ENCODE peak calls at places on chromosomes 7 and 10, in nine cellular contexts. One of them, this sample, is unnamed.

GRCh38 chr10:99339077-99339476 is 9.9 kb downstream of the CNNM1 start:
- DNase-seq in right lobe of liver: no peak
- DNase-seq in fibroblast of the aortic adventitia: no peak
- DNase-seq in pancreas: no peak
- DNase-seq in cardiac fibroblast: peak
- DNase-seq in BE2C: no peak
- DNase-seq in astrocyte of the spinal cord: peak
- DNase-seq in Peyer's patch: no peak
- DNase-seq in GM23338: no peak
- DNase-seq in this sample: peak

GRCh38 chr7:45252857-45253256 is 95.3 kb downstream of the RAMP3 start:
- DNase-seq in BE2C: no peak
- DNase-seq in pancreas: no peak
- DNase-seq in right lobe of liver: no peak
- DNase-seq in fibroblast of the aortic adventitia: no peak
- DNase-seq in Peyer's patch: no peak
- DNase-seq in astrocyte of the spinal cord: no peak
- DNase-seq in cardiac fibroblast: no peak
- DNase-seq in GM23338: no peak
- DNase-seq in this sample: no peak

GRCh38 chr7:40239755-40240303 is 105.0 kb downstream of the SUGCT start:
- DNase-seq in astrocyte of the spinal cord: no peak
- DNase-seq in GM23338: no peak
- DNase-seq in cardiac fibroblast: no peak
- DNase-seq in Peyer's patch: no peak
- DNase-seq in fibroblast of the aortic adventitia: no peak
- DNase-seq in pancreas: no peak
- DNase-seq in BE2C: peak
- DNase-seq in right lobe of liver: no peak
- DNase-seq in this sample: no peak

GRCh38 chr10:43048301-43049051 is 28.4 kb upstream of the RET start:
- DNase-seq in cardiac fibroblast: peak
- DNase-seq in pancreas: no peak
- DNase-seq in GM23338: no peak
- DNase-seq in Peyer's patch: no peak
- DNase-seq in right lobe of liver: peak
- DNase-seq in fibroblast of the aortic adventitia: no peak
- DNase-seq in astrocyte of the spinal cord: peak
- DNase-seq in BE2C: no peak
- DNase-seq in this sample: peak

GRCh38 chr10:89665302-89665701 is 20.3 kb upstream of the PANK1 start:
- DNase-seq in pancreas: no peak
- DNase-seq in GM23338: no peak
- DNase-seq in Peyer's patch: no peak
- DNase-seq in astrocyte of the spinal cord: no peak
- DNase-seq in cardiac fibroblast: no peak
- DNase-seq in BE2C: no peak
- DNase-seq in fibroblast of the aortic adventitia: no peak
- DNase-seq in right lobe of liver: no peak
- DNase-seq in this sample: no peak

GRCh38 chr10:21021843-21022594 is 124.9 kb upstream of the NEBL start:
- DNase-seq in astrocyte of the spinal cord: no peak
- DNase-seq in right lobe of liver: no peak
- DNase-seq in BE2C: no peak
- DNase-seq in cardiac fibroblast: peak
- DNase-seq in GM23338: peak
- DNase-seq in pancreas: no peak
- DNase-seq in Peyer's patch: no peak
- DNase-seq in fibroblast of the aortic adventitia: no peak
- DNase-seq in this sample: no peak

GRCh38 chr10:30059209-30060107 is at the start of gene JCAD:
- DNase-seq in BE2C: peak
- DNase-seq in cardiac fibroblast: peak
- DNase-seq in right lobe of liver: peak
- DNase-seq in astrocyte of the spinal cord: no peak
- DNase-seq in pancreas: peak
- DNase-seq in Peyer's patch: peak
- DNase-seq in fibroblast of the aortic adventitia: no peak
- DNase-seq in GM23338: peak
- DNase-seq in this sample: peak

GRCh38 chr7:102993532-102994029 is 80.8 kb downstream of the LRRC17 start:
- DNase-seq in cardiac fibroblast: peak
- DNase-seq in fibroblast of the aortic adventitia: peak
- DNase-seq in astrocyte of the spinal cord: peak
- DNase-seq in pancreas: no peak
- DNase-seq in BE2C: no peak
- DNase-seq in right lobe of liver: no peak
- DNase-seq in GM23338: no peak
- DNase-seq in Peyer's patch: no peak
- DNase-seq in this sample: peak

GRCh38 chr7:110119883-110120581 is 970.9 kb upstream of the LRRN3 start:
- DNase-seq in cardiac fibroblast: peak
- DNase-seq in pancreas: no peak
- DNase-seq in astrocyte of the spinal cord: peak
- DNase-seq in Peyer's patch: no peak
- DNase-seq in BE2C: peak
- DNase-seq in fibroblast of the aortic adventitia: no peak
- DNase-seq in right lobe of liver: no peak
- DNase-seq in GM23338: no peak
- DNase-seq in this sample: peak

GRCh38 chr7:139744768-139745250 is 33.0 kb downstream of the HIPK2 start:
- DNase-seq in pancreas: no peak
- DNase-seq in astrocyte of the spinal cord: no peak
- DNase-seq in cardiac fibroblast: no peak
- DNase-seq in GM23338: no peak
- DNase-seq in right lobe of liver: peak
- DNase-seq in BE2C: no peak
- DNase-seq in Peyer's patch: no peak
- DNase-seq in fibroblast of the aortic adventitia: no peak
- DNase-seq in this sample: no peak

GRCh38 chr10:72201293-72201692 is 14.5 kb upstream of the ANAPC16 start:
- DNase-seq in BE2C: no peak
- DNase-seq in pancreas: no peak
- DNase-seq in fibroblast of the aortic adventitia: no peak
- DNase-seq in right lobe of liver: no peak
- DNase-seq in cardiac fibroblast: no peak
- DNase-seq in GM23338: no peak
- DNase-seq in Peyer's patch: no peak
- DNase-seq in astrocyte of the spinal cord: no peak
- DNase-seq in this sample: no peak

GRCh38 chr10:17655567-17656146 is 11.7 kb downstream of the STAM start:
- DNase-seq in BE2C: no peak
- DNase-seq in GM23338: no peak
- DNase-seq in Peyer's patch: no peak
- DNase-seq in right lobe of liver: no peak
- DNase-seq in astrocyte of the spinal cord: no peak
- DNase-seq in pancreas: no peak
- DNase-seq in cardiac fibroblast: peak
- DNase-seq in fibroblast of the aortic adventitia: no peak
- DNase-seq in this sample: peak

GRCh38 chr7:101308245-101309085 is 13.1 kb downstream of the IFT22 start:
- DNase-seq in GM23338: peak
- DNase-seq in Peyer's patch: peak
- DNase-seq in fibroblast of the aortic adventitia: peak
- DNase-seq in right lobe of liver: peak
- DNase-seq in pancreas: peak
- DNase-seq in cardiac fibroblast: peak
- DNase-seq in BE2C: peak
- DNase-seq in astrocyte of the spinal cord: peak
- DNase-seq in this sample: peak
- TF ChIP-seq CTCF in GM23338: no peak
- TF ChIP-seq CTCF in Peyer's patch: no peak
- TF ChIP-seq CTCF in fibroblast of the aortic adventitia: no peak
- TF ChIP-seq CTCF in right lobe of liver: peak
- TF ChIP-seq CTCF in pancreas: no peak
- TF ChIP-seq CTCF in cardiac fibroblast: no peak
- TF ChIP-seq CTCF in BE2C: no peak
- TF ChIP-seq CTCF in astrocyte of the spinal cord: no peak
- TF ChIP-seq CTCF in this sample: no peak

DNA sequence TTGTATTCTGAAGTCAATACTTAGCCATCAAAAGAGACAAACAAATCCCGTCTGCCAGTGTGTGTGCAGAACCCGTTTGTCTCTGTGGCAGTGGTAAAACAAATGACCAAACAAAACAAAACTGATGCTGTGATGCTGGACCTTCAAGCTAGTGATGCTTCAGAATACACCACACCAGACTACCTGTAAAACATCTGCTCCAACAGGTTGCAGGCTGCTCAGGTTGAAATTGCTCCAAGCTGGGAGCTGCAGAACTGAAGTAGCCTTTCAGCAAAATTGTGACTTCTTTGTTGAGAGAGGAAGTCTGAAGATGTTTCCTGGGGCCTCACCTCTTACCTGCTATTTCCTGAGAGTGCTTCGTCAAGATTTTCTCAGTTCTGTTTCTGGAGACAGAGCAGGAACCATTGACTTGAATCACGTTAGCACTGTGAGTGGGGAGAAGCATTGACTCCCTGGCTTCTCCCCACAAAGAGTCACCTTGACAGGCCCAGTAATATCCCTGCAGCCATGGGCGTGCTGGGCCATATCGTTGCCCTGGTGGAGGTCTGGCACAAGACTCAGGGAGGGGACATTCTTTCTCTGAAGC is 80.1 kb downstream of the RBM20 start:
- DNase-seq in right lobe of liver: no peak
- DNase-seq in fibroblast of the aortic adventitia: no peak
- DNase-seq in cardiac fibroblast: no peak
- DNase-seq in pancreas: no peak
- DNase-seq in BE2C: no peak
- DNase-seq in GM23338: no peak
- DNase-seq in astrocyte of the spinal cord: no peak
- DNase-seq in Peyer's patch: no peak
- DNase-seq in this sample: no peak
- H3K4me3 ChIP-seq in right lobe of liver: no peak
- H3K4me3 ChIP-seq in fibroblast of the aortic adventitia: no peak
- H3K4me3 ChIP-seq in cardiac fibroblast: no peak
- H3K4me3 ChIP-seq in pancreas: no peak
- H3K4me3 ChIP-seq in BE2C: no peak
- H3K4me3 ChIP-seq in GM23338: no peak
- H3K4me3 ChIP-seq in astrocyte of the spinal cord: no peak
- H3K4me3 ChIP-seq in Peyer's patch: no peak
- H3K4me3 ChIP-seq in this sample: no peak

GRCh38 chr7:156475179-156475578 is 165.4 kb upstream of the RNF32 start:
- DNase-seq in BE2C: no peak
- DNase-seq in pancreas: no peak
- DNase-seq in Peyer's patch: no peak
- DNase-seq in fibroblast of the aortic adventitia: no peak
- DNase-seq in astrocyte of the spinal cord: peak
- DNase-seq in GM23338: no peak
- DNase-seq in right lobe of liver: no peak
- DNase-seq in cardiac fibroblast: no peak
- DNase-seq in this sample: no peak

GRCh38 chr7:156479596-156479995 is 161.0 kb upstream of the RNF32 start:
- DNase-seq in Peyer's patch: no peak
- DNase-seq in GM23338: no peak
- DNase-seq in cardiac fibroblast: no peak
- DNase-seq in pancreas: no peak
- DNase-seq in fibroblast of the aortic adventitia: no peak
- DNase-seq in astrocyte of the spinal cord: no peak
- DNase-seq in BE2C: no peak
- DNase-seq in right lobe of liver: no peak
- DNase-seq in this sample: no peak

GRCh38 chr7:156475666-156476065 is 164.9 kb upstream of the RNF32 start:
- DNase-seq in GM23338: no peak
- DNase-seq in right lobe of liver: no peak
- DNase-seq in cardiac fibroblast: peak
- DNase-seq in fibroblast of the aortic adventitia: peak
- DNase-seq in astrocyte of the spinal cord: peak
- DNase-seq in BE2C: no peak
- DNase-seq in Peyer's patch: no peak
- DNase-seq in pancreas: no peak
- DNase-seq in this sample: peak

GRCh38 chr7:156480671-156481070 is 159.9 kb upstream of the RNF32 start:
- DNase-seq in Peyer's patch: no peak
- DNase-seq in fibroblast of the aortic adventitia: no peak
- DNase-seq in astrocyte of the spinal cord: no peak
- DNase-seq in BE2C: no peak
- DNase-seq in cardiac fibroblast: no peak
- DNase-seq in GM23338: no peak
- DNase-seq in pancreas: no peak
- DNase-seq in right lobe of liver: no peak
- DNase-seq in this sample: no peak

DNA sequence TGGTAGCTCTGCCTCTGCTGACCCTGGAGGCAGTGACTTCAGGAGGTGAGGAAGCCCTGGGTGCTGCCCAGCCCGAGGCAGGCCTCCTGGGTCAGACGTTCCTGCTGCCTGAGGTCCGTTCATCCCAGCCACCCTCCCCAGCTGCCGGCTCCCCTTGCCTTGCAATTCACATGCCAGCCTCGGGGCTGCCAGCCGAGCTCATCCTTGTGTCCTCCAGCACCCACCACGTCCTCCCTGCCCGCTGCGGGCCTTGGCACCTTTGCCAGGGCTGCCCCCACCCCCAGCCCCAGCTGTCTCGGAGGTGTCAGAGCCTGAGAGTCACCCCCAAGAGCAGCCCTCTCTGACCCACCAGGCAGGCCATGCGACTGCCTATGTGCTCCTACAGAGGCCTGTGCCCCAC is 162.1 kb upstream of the RNF32 start:
- DNase-seq in astrocyte of the spinal cord: no peak
- DNase-seq in Peyer's patch: no peak
- DNase-seq in right lobe of liver: no peak
- DNase-seq in fibroblast of the aortic adventitia: no peak
- DNase-seq in GM23338: no peak
- DNase-seq in BE2C: no peak
- DNase-seq in cardiac fibroblast: no peak
- DNase-seq in pancreas: no peak
- DNase-seq in this sample: no peak
- TF ChIP-seq CTCF in astrocyte of the spinal cord: no peak
- TF ChIP-seq CTCF in Peyer's patch: no peak
- TF ChIP-seq CTCF in right lobe of liver: no peak
- TF ChIP-seq CTCF in fibroblast of the aortic adventitia: no peak
- TF ChIP-seq CTCF in GM23338: no peak
- TF ChIP-seq CTCF in BE2C: no peak
- TF ChIP-seq CTCF in cardiac fibroblast: no peak
- TF ChIP-seq CTCF in pancreas: no peak
- TF ChIP-seq CTCF in this sample: no peak

DNA sequence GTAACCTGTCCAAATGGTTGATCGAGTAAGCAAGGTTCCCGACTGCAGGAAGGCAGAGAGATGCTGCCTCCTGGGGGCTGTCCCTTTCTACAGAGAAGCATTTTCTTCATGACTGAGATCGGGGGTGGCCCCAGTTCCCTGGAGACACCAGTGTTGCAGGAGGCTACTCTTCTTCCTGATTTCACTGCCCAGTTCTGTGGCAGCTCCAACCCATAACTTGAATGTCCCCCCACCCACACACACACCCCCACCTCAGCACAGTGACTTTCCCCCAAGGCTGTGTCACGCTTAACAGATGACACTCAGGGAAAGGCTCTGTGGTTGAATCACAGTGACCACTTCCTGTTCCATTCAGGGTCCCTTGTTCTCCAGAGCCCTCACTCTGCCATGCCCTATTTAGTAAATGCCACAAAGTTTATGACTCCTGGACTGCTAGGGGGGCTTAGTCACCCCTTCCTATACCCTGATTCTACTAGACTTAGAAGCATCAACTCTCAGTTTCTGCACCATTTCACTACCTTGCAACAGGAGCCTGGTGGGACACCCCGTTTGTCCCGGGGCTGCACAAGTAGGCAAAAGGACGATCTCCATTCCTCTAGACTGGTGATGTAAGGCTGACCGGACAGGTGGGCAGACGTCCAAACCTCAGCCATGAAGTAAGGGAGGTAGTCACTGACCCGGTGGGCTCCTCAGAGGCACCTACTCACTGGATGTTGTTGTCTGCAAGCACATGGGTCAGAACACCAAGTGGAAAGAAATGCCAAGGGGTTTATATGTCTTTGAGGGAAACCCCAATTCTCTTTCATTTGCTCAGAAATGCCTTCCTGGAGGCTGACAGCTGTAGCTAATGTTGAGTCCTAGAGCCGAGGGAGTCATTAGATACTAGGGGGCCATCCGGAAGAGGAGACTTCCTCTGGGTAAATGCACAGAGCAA is 31.3 kb upstream of the SMC3 start:
- DNase-seq in pancreas: no peak
- DNase-seq in astrocyte of the spinal cord: peak
- DNase-seq in right lobe of liver: no peak
- DNase-seq in fibroblast of the aortic adventitia: peak
- DNase-seq in GM23338: peak
- DNase-seq in cardiac fibroblast: peak
- DNase-seq in BE2C: peak
- DNase-seq in Peyer's patch: peak
- DNase-seq in this sample: peak
- H3K4me3 ChIP-seq in pancreas: no peak
- H3K4me3 ChIP-seq in astrocyte of the spinal cord: no peak
- H3K4me3 ChIP-seq in right lobe of liver: no peak
- H3K4me3 ChIP-seq in fibroblast of the aortic adventitia: no peak
- H3K4me3 ChIP-seq in GM23338: no peak
- H3K4me3 ChIP-seq in cardiac fibroblast: no peak
- H3K4me3 ChIP-seq in BE2C: no peak
- H3K4me3 ChIP-seq in Peyer's patch: no peak
- H3K4me3 ChIP-seq in this sample: no peak

This sample was measured in choroid plexus epithelial cell.